ENCODE peak calls at places on chromosomes 7 and 10, in four cellular contexts. E is HFFc6, T is gastrocnemius medialis, N is ovary. L is an unnamed sample.

GRCh38 chr7:107446531-107446930 is 23.3 kb upstream of the GPR22 start:
- DNase-seq in T (no peak), N (no peak), E (peak), L (no peak)

GRCh38 chr7:128167316-128167691 is 73.8 kb upstream of the LEP start:
- DNase-seq in N (peak), E (peak), T (no peak), L (no peak)

GRCh38 chr7:64528770-64529169 is 34.1 kb downstream of the ZNF680 start:
- DNase-seq in N (no peak), T (no peak), E (no peak), L (no peak)

GRCh38 chr10:97546441-97547340 is 25.9 kb upstream of the ANKRD2 start:
- DNase-seq in E (no peak), T (no peak), N (no peak), L (no peak)

GRCh38 chr10:44990302-44990655 is 10.4 kb upstream of the ZNF22 start:
- DNase-seq in T (no peak), E (no peak), N (peak), L (no peak)

GRCh38 chr7:100155553-100156317 is 2.8 kb downstream of the TRAPPC14 start:
- DNase-seq in T (no peak), N (no peak), E (no peak), L (no peak)

GRCh38 chr10:127715249-127715648 is 21.7 kb upstream of the FOXI2 start:
- DNase-seq in T (no peak), E (no peak), N (no peak), L (no peak)

GRCh38 chr7:77416621-77417371 is 647 bp upstream of the GSAP start:
- DNase-seq in T (no peak), E (no peak), N (no peak), L (no peak)

GRCh38 chr10:16965740-16966447 is 148.7 kb upstream of the RSU1 start:
- DNase-seq in N (no peak), T (no peak), E (peak), L (no peak)

GRCh38 chr10:43043773-43044394 is 33.0 kb upstream of the RET start:
- DNase-seq in E (no peak), T (peak), N (peak), L (peak)

GRCh38 chr10:6445671-6446278 is 134.3 kb downstream of the PRKCQ start:
- DNase-seq in T (peak), E (peak), N (no peak), L (no peak)

GRCh38 chr10:77416327-77417135 is 221.1 kb downstream of the KCNMA1 start:
- DNase-seq in N (no peak), T (no peak), E (peak), L (no peak)

GRCh38 chr7:81709836-81710235 is 60.0 kb downstream of the HGF start:
- DNase-seq in E (no peak), T (no peak), N (no peak), L (no peak)

GRCh38 chr7:5796076-5796475 is 14.6 kb upstream of the RNF216 start:
- DNase-seq in T (no peak), E (no peak), N (no peak), L (no peak)

GRCh38 chr7:144834516-144835165 is 1.2 kb downstream of the TPK1 start:
- DNase-seq in T (no peak), N (no peak), E (no peak), L (no peak)

GRCh38 chr7:93011351-93012294 is 106.2 kb downstream of the SAMD9 start:
- DNase-seq in T (no peak), E (peak), N (no peak), L (no peak)

GRCh38 chr10:29386347-29386999 is 97.6 kb downstream of the LYZL1 start:
- DNase-seq in E (peak), N (no peak), T (no peak), L (no peak)

GRCh38 chr10:46220872-46221538 is 65.8 kb upstream of the ANTXRL start:
- DNase-seq in N (no peak), T (no peak), E (no peak), L (no peak)

GRCh38 chr7:124515431-124515830 is 250.2 kb downstream of the GPR37 start:
- DNase-seq in E (no peak), N (no peak), T (no peak), L (no peak)
- TF ChIP-seq CTCF in E (no peak), N (no peak), T (no peak), L (no peak)

GRCh38 chr7:98358706-98359105 is 42.2 kb downstream of the BAIAP2L1 start:
- DNase-seq in N (no peak), E (no peak), T (no peak), L (no peak)

GRCh38 chr7:98359395-98359794 is 41.5 kb downstream of the BAIAP2L1 start:
- DNase-seq in T (no peak), E (no peak), N (no peak), L (no peak)

GRCh38 chr7:98362517-98362916 is 38.4 kb downstream of the BAIAP2L1 start:
- DNase-seq in E (no peak), N (no peak), T (no peak), L (no peak)

GRCh38 chr7:98357751-98358161 is 43.1 kb downstream of the BAIAP2L1 start:
- DNase-seq in N (no peak), T (no peak), E (peak), L (no peak)

GRCh38 chr7:98360221-98361124 is 40.4 kb downstream of the BAIAP2L1 start:
- DNase-seq in T (no peak), N (no peak), E (no peak), L (no peak)
- TF ChIP-seq CTCF in T (no peak), N (no peak), E (no peak), L (no peak)

DNA sequence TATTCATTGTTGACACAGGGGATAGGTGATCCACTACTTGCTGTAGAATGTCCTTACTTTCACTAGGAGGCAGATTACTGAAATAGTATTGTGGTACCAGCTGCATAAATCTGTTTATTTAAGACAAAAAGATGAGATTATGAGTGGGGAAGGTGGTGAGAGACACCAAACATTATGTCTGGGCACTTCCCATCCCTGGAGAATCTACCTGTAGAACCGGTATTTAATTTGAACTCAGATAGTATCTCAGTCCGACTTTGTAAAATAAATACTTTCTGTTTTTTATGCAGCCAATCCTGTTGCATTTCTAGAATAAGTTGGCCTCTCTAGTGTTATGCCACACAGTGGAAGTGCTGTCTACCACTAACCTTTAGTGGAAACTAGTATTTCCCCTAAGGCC is 13.4 kb downstream of the BCCIP start:
- DNase-seq in T (no peak), E (no peak), N (no peak), L (no peak)
- TF ChIP-seq CTCF in T (no peak), E (no peak), N (no peak), L (no peak)

GRCh38 chr7:110534241-110534931 is 556.5 kb upstream of the LRRN3 start:
- DNase-seq in T (no peak), E (peak), N (no peak), L (no peak)
- TF ChIP-seq CTCF in T (no peak), E (peak), N (no peak), L (no peak)

GRCh38 chr7:116451958-116452729 is 47.4 kb upstream of the CAV2 start:
- DNase-seq in T (no peak), N (no peak), E (no peak), L (no peak)
- TF ChIP-seq CTCF in T (no peak), N (no peak), E (peak), L (no peak)

GRCh38 chr7:821688-822087 is 10.6 kb upstream of the SUN1 start:
- DNase-seq in T (peak), N (peak), E (no peak), L (no peak)
- TF ChIP-seq CTCF in T (no peak), N (no peak), E (no peak), L (no peak)

L was measured in type B pancreatic cell.